ENCODE peak calls at places on chromosomes 13 and 19, in four cellular contexts. Z, D, E and S are unnamed samples.

GRCh38 chr19:49065905-49066512 is 1.4 kb upstream of the NTF4 start:
- DNase-seq in E (peak), Z (no peak), D (no peak), S (no peak)

GRCh38 chr13:33743438-33744368 is 74.2 kb upstream of the RFC3 start:
- DNase-seq in D (no peak), E (no peak), Z (no peak), S (peak)

GRCh38 chr13:40348096-40348679 is 318.3 kb downstream of the FOXO1 start:
- DNase-seq in E (no peak), D (no peak), Z (no peak), S (no peak)

GRCh38 chr13:99734013-99734693 is 232.9 kb downstream of the TM9SF2 start:
- DNase-seq in D (no peak), E (no peak), Z (peak), S (no peak)

GRCh38 chr19:801861-802496 is 4.7 kb downstream of the PTBP1 start:
- DNase-seq in D (no peak), Z (no peak), E (no peak), S (no peak)

GRCh38 chr19:41866284-41866683 is 6.2 kb downstream of the RPS19 start:
- DNase-seq in Z (no peak), D (no peak), E (no peak), S (no peak)

GRCh38 chr13:23428183-23428528 is 5.3 kb downstream of the SACS start:
- DNase-seq in E (no peak), D (no peak), Z (no peak), S (no peak)

GRCh38 chr13:90551253-90551652 is 796.2 kb upstream of the MIR17HG start:
- DNase-seq in E (no peak), Z (no peak), D (no peak), S (no peak)

GRCh38 chr19:3154957-3155736 is 19.3 kb downstream of the GNA15 start:
- DNase-seq in Z (peak), E (no peak), D (no peak), S (peak)

GRCh38 chr19:3358919-3359849 is 7.2 kb upstream of the NFIC start:
- DNase-seq in Z (peak), D (peak), E (peak), S (peak)

GRCh38 chr19:15323496-15324235 is 8.7 kb downstream of the BRD4 start:
- DNase-seq in D (peak), Z (peak), E (no peak), S (no peak)

GRCh38 chr19:40592170-40592569 is 9.0 kb upstream of the LTBP4 start:
- DNase-seq in Z (no peak), E (peak), D (peak), S (peak)

GRCh38 chr19:36931684-36932083 is 15.6 kb downstream of the ZNF568 start:
- DNase-seq in E (no peak), D (no peak), Z (no peak), S (no peak)

GRCh38 chr13:112752711-112753541 is 63.1 kb downstream of the ATP11A start:
- DNase-seq in E (no peak), D (no peak), Z (no peak), S (no peak)